ENCODE peak calls at places on chromosomes 2 and 18, in five cellular contexts. D is naive thymus-derived CD4-positive, alpha-beta T cell; K is tibial artery; E is GM23248; J is A549. O is an unnamed sample.

GRCh38 chr2:191115391-191115790 is 35.4 kb downstream of the STAT4 start:
- DNase-seq in D (no peak), K (no peak), J (no peak), E (peak), O (no peak)

GRCh38 chr2:85112906-85113625 is 20.1 kb upstream of the TCF7L1 start:
- DNase-seq in E (peak), K (no peak), J (no peak), D (no peak), O (no peak)

GRCh38 chr2:7899241-7899640 is 782.6 kb upstream of the ID2 start:
- DNase-seq in K (no peak), J (no peak), D (no peak), E (no peak), O (no peak)

GRCh38 chr2:182372661-182373060 is 54.2 kb downstream of the PDE1A start:
- DNase-seq in K (peak), E (peak), D (no peak), J (peak), O (no peak)

GRCh38 chr2:208369091-208369490 is 37.5 kb upstream of the PTH2R start:
- DNase-seq in K (no peak), D (no peak), J (no peak), E (no peak), O (no peak)

GRCh38 chr18:5431836-5432575 is 111.8 kb downstream of the EPB41L3 start:
- DNase-seq in D (no peak), E (no peak), K (no peak), J (no peak), O (no peak)

GRCh38 chr2:150137338-150137737 is 350.1 kb downstream of the RND3 start:
- DNase-seq in E (no peak), D (no peak), J (no peak), K (no peak), O (no peak)

GRCh38 chr18:65659912-65660311 is 90.9 kb upstream of the CDH7 start:
- DNase-seq in K (no peak), E (no peak), D (no peak), J (no peak), O (no peak)

GRCh38 chr2:169716938-169717690 is 16.5 kb upstream of the KLHL23 start:
- DNase-seq in J (no peak), K (no peak), E (no peak), D (no peak), O (no peak)

GRCh38 chr18:74832999-74833398 is 235.3 kb downstream of the ZNF407 start:
- DNase-seq in J (no peak), E (no peak), K (no peak), D (no peak), O (no peak)

GRCh38 chr2:27369471-27370025 is 590 bp downstream of the EIF2B4 start:
- DNase-seq in K (no peak), J (peak), E (peak), D (no peak), O (no peak)

GRCh38 chr2:72863046-72863445 is 24.2 kb upstream of the SPR start:
- DNase-seq in D (no peak), E (no peak), K (no peak), J (no peak), O (no peak)

GRCh38 chr2:192775461-192776262 is 580.9 kb upstream of the TMEFF2 start:
- DNase-seq in K (no peak), D (no peak), E (no peak), J (no peak), O (no peak)

GRCh38 chr2:21042958-21043743 is 722 bp downstream of the APOB start:
- DNase-seq in D (peak), J (peak), K (peak), E (peak), O (peak)

GRCh38 chr2:143893340-143893739 is 626.6 kb downstream of the ZEB2 start:
- DNase-seq in K (no peak), J (no peak), E (no peak), D (no peak), O (no peak)

GRCh38 chr2:165144315-165144714 is 59.5 kb downstream of the SCN3A start:
- DNase-seq in K (no peak), J (no peak), D (no peak), E (no peak), O (no peak)

DNA sequence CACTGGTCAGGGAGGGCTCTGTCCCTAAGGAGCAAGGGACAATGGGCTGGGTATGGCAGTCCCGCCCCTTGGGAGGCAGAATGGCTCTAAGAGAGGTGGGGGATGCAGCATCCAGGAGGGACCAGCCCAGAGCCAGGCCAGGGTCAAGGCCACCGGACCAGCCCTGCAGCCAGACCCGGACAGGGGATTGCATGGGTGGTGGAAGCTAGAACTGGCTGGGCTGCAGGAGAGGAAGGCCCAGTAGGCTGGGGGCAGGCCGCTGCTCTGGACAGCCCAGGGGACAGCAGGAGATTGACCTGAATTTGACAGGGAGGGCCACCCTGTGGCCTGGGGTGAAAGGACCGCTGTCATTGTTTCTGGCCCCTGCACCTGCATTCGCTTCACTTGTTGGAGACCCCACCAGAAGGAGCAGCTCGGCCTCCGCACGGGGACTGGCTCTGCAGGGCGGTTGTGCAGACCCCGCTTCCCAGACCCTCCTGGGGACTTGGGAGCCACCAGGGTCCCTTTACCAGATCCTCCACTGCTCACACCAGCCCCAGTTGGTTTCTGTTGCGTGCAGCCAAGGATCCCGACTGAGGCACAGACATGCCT is 14.6 kb downstream of the RAMP1 start:
- DNase-seq in D (no peak), K (peak), E (no peak), J (no peak), O (peak)
- H3K27ac ChIP-seq in D (no peak), K (peak), E (peak), J (peak), O (peak)

GRCh38 chr18:63606526-63606925 is 19.4 kb downstream of the SERPINB13 start:
- DNase-seq in E (peak), K (no peak), J (no peak), D (no peak), O (no peak)

GRCh38 chr18:63604791-63605567 is 17.8 kb downstream of the SERPINB13 start:
- DNase-seq in K (no peak), E (peak), J (no peak), D (no peak), O (no peak)

DNA sequence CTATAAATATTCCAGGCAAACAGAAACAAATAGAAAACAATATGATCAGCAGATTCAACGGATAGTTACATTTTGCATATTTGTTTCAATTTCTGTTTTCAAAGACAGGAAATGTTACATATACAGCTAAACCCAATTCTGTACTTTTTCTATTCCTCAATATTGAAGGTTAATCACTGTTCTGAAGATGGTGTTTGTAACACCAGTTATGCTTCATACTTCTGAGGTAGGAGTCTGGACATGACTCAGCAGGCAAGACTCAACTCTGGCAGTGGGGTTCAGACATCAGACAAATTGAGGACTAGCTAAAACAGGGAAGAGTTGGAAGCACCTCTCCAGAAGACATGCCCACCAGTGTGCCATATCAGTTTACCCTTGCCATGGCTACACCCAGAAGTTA is 16.6 kb downstream of the SERPINB13 start:
- DNase-seq in K (no peak), J (no peak), E (peak), D (no peak), O (no peak)
- H3K4me3 ChIP-seq in K (no peak), J (no peak), E (no peak), D (no peak), O (no peak)

GRCh38 chr2:213105212-213105611 is 46.2 kb downstream of the IKZF2 start:
- DNase-seq in E (no peak), K (no peak), J (no peak), D (no peak), O (no peak)

GRCh38 chr2:213104089-213104902 is 47.1 kb downstream of the IKZF2 start:
- DNase-seq in D (no peak), K (no peak), E (no peak), J (no peak), O (no peak)

GRCh38 chr2:213101686-213102460 is 49.5 kb downstream of the IKZF2 start:
- DNase-seq in D (no peak), E (no peak), K (no peak), J (no peak), O (no peak)

GRCh38 chr2:213107728-213108127 is 43.7 kb downstream of the IKZF2 start:
- DNase-seq in D (no peak), K (no peak), J (no peak), E (no peak), O (no peak)

GRCh38 chr2:213104903-213105202 is 46.6 kb downstream of the IKZF2 start:
- DNase-seq in D (no peak), J (no peak), E (no peak), K (no peak), O (no peak)
- H3K27ac ChIP-seq in D (no peak), J (no peak), E (no peak), K (no peak), O (peak)

DNA sequence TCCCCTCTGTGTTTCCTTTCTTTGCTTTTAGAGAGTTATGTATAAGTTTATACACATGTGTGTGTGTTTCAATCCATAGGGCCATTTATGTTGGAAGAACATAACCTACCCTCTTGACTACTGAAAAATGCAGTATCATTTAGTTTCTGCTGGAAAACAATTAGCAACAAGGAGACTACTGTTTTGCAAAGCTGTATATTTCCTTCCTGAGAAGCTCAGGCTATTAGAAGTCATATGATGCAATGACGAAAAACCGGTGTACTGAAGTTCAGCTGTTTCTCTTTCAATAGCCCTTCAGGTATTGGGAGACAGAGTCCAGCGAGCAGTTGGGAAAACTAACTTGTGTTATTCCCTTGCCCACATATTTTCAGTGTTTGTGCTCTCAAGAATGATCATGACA is 447.7 kb upstream of the GYPC start:
- DNase-seq in E (no peak), K (no peak), D (no peak), J (no peak), O (no peak)
- H3K4me3 ChIP-seq in E (no peak), K (no peak), D (no peak), J (no peak), O (no peak)

DNA sequence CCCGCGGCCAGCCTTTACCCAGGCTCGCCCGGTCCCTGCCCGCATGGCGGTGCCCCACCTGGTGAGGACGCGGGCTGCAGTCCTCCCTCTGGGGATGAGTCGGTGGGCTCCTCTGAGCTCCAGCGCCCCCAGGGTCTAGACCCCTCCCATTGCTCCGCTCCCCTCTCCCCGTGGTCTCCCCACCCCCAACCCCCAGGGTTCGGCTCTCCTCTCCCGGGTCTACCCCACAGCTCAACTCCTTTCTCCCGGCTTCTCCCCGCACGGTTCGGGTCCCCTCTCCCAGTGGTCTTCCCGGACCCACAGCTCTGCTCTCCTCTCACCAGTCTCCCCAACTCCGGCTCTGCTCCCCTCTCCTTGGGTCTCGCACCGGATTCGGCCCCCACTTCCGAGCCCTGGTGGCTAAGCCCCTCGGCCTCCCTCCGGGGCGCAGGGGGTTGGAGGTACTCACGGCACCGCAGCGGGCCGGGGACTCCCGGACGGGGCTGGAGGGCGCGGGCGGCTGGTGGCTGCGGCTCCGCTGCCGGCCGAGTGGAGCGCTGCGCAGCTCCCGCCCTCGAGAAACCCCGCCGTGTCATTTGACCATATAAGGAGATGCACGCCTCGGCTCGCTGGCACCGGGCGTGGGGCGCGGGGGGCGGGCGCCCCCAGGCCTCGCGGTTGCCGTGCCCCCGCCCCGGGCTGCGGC is at the start of gene FHL2:
- DNase-seq in J (peak), K (peak), E (peak), D (peak), O (peak)
- H3K27ac ChIP-seq in J (peak), K (peak), E (peak), D (peak), O (peak)